ENCODE peak calls at places on chromosomes 7 and 10, in eight cellular contexts. B is AG09309; Z is fibroblast of villous mesenchyme; V is cardiac muscle cell; W is M059J; I is GM23338; L is CD4-positive, alpha-beta T cell; R is GM03348. S is an unnamed sample.

GRCh38 chr10:988667-989545 is 672 bp downstream of the GTPBP4 start:
- DNase-seq in B (no peak), Z (peak), V (no peak), W (peak), I (no peak), L (no peak), R (peak), S (peak)

GRCh38 chr7:42070068-42070467 is 166.9 kb downstream of the GLI3 start:
- DNase-seq in B (no peak), Z (peak), V (no peak), W (peak), I (no peak), L (no peak), R (no peak), S (peak)

GRCh38 chr7:45384499-45384898 is 189.7 kb upstream of the ADCY1 start:
- DNase-seq in B (no peak), Z (peak), V (no peak), W (peak), I (no peak), L (no peak), R (no peak), S (no peak)

GRCh38 chr10:28806481-28806880 is 129.2 kb downstream of the BAMBI start:
- DNase-seq in B (no peak), Z (peak), V (peak), W (no peak), I (no peak), L (no peak), R (no peak), S (no peak)

GRCh38 chr7:26167293-26167934 is 15.4 kb downstream of the NFE2L3 start:
- DNase-seq in B (no peak), Z (no peak), V (no peak), W (no peak), I (no peak), L (no peak), R (no peak), S (no peak)

GRCh38 chr7:142939226-142939910 is at the start of gene LLCFC1:
- DNase-seq in B (no peak), Z (no peak), V (peak), W (no peak), I (peak), L (no peak), R (no peak), S (no peak)

GRCh38 chr10:29642996-29643395 is 8.2 kb upstream of the SVIL start:
- DNase-seq in B (no peak), Z (peak), V (no peak), W (no peak), I (no peak), L (no peak), R (no peak), S (peak)

GRCh38 chr7:28054531-28055160 is 125.9 kb downstream of the JAZF1 start:
- DNase-seq in B (no peak), Z (peak), V (no peak), W (no peak), I (no peak), L (no peak), R (no peak), S (peak)

GRCh38 chr10:11949152-11949551 is 93.5 kb downstream of the UPF2 start:
- DNase-seq in B (no peak), Z (no peak), V (no peak), W (no peak), I (no peak), L (no peak), R (no peak), S (no peak)

S was measured in amniotic epithelial cell.